ENCODE peak calls at places on chromosome 17, in ten cellular contexts. U is A549, A is gastrocnemius medialis, S is MM.1S, R is fibroblast of lung, L is testis, Y is heart right ventricle, F is cardiac muscle cell, J is AG10803, M is suprapubic skin. G is an unnamed sample.

GRCh38 chr17:57603978-57604377 is 141.1 kb downstream of the CCDC182 start:
- DNase-seq in S (peak; percentile 81), J (no peak), R (no peak), U (no peak), L (peak; percentile 42), F (no peak), M (peak; percentile 78), A (no peak), Y (no peak), G (peak; percentile 27)

GRCh38 chr17:18172528-18173278 is 10.9 kb upstream of the ALKBH5 start:
- DNase-seq in S (no peak), J (peak; percentile 38), U (no peak), A (no peak), R (no peak), F (no peak), L (no peak), M (no peak), Y (no peak), G (no peak)

GRCh38 chr17:14942511-14943185 is 322.5 kb downstream of the PMP22 start:
- DNase-seq in L (no peak), R (no peak), J (peak; percentile 40), Y (no peak), U (no peak), M (no peak), S (no peak), F (no peak), A (no peak), G (peak; percentile 97)

GRCh38 chr17:71748872-71749271 is 371.9 kb upstream of the SOX9 start:
- DNase-seq in Y (no peak), A (no peak), S (no peak), F (no peak), J (no peak), L (no peak), M (no peak), U (no peak), R (no peak), G (no peak)

GRCh38 chr17:49676276-49676868 is 1.5 kb downstream of the SPOP start:
- DNase-seq in S (peak; percentile 92), M (no peak), Y (no peak), U (no peak), L (no peak), A (no peak), J (peak; percentile 57), R (peak; percentile 32), F (peak; percentile 48), G (no peak)

GRCh38 chr17:72118588-72119279 is 2.1 kb upstream of the SOX9 start:
- DNase-seq in S (peak; percentile 38), A (peak; percentile 60), L (peak; percentile 91), Y (peak; percentile 36), R (peak; percentile 84), J (peak; percentile 80), U (peak; percentile 79), M (peak; percentile 83), F (peak; percentile 93), G (peak; percentile 90)

GRCh38 chr17:12342609-12343248 is 322.1 kb downstream of the MAP2K4 start:
- DNase-seq in J (no peak), M (no peak), R (no peak), A (no peak), Y (no peak), L (no peak), S (no peak), F (peak; percentile 2), U (peak; percentile 22), G (peak; percentile 5)

GRCh38 chr17:385195-385835 is 32.7 kb upstream of the RPH3AL start:
- DNase-seq in L (no peak), M (no peak), S (no peak), A (no peak), Y (peak; percentile 83), F (peak; percentile 28), J (no peak), U (peak; percentile 53), R (peak; percentile 19), G (peak; percentile 10)

GRCh38 chr17:56659622-56660021 is 66.1 kb downstream of the NOG start:
- DNase-seq in R (no peak), Y (no peak), U (no peak), A (no peak), M (no peak), L (no peak), J (no peak), S (no peak), F (no peak), G (no peak)

GRCh38 chr17:252456-252855 is 71.0 kb upstream of the DOC2B start:
- DNase-seq in A (no peak), M (peak; percentile 52), U (no peak), F (no peak), S (no peak), R (no peak), Y (no peak), L (no peak), J (no peak), G (no peak)

GRCh38 chr17:19897901-19898300 is 30.2 kb upstream of the ULK2 start:
- DNase-seq in A (no peak), R (peak; percentile 57), S (no peak), M (no peak), L (no peak), Y (no peak), J (peak; percentile 88), F (peak; percentile 20), U (no peak), G (peak; percentile 56)

GRCh38 chr17:41848788-41849187 is 11.2 kb downstream of the KLHL10 start:
- DNase-seq in A (no peak), F (no peak), L (no peak), R (no peak), J (no peak), Y (no peak), M (no peak), U (no peak), S (no peak), G (no peak)

GRCh38 chr17:17724991-17725852 is 44.0 kb downstream of the RAI1 start:
- DNase-seq in L (no peak), R (no peak), F (no peak), J (no peak), S (no peak), M (no peak), Y (no peak), A (no peak), U (no peak), G (no peak)

DNA sequence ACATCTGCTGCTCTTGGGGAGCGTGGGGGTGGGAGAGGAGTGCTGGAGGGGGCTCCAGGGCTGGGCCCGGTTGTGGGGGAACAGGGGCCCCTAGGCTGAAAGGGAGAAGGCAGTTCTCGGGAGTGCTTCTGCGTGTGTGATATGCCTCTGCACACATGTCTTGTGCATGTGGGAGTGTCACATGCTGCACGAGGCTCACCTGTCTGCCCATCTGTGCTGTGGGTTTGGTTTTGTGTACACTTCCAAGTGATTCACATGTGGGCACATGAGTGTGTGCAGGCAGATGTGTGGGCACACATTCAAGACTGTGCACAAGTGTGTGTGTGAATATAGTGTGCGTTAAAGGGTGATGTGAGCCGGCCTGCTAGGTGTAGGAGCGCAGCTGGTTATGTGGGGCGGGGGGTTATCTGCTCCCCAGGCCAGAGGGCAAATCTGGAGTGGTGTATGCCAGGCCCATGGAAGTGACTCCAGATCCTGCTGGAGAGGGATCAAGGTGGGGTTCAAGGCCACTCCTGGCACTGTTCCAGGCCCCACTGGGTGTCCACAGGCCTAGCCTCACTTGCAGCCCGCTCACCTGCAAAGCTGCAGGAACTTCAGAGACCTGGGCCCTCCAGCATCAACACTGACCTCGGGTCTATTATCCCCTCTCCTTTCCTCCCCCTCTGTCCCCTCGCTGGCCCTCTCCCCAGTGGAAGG is 3.8 kb upstream of the BAHCC1 start:
- DNase-seq in R (no peak), A (peak; percentile 34), U (no peak), L (no peak), Y (peak; percentile 29), J (no peak), M (no peak), F (no peak), S (no peak), G (no peak)
- H3K4me3 ChIP-seq in R (no peak overlapping the region), A (peak overlapping the region; percentile 82), U (no peak overlapping the region), L (no peak overlapping the region), Y (peak overlapping the region; percentile 72), J (peak overlapping the region; percentile 65), M (peak overlapping the region; percentile 86), F (peak overlapping the region; percentile 85), S (no peak overlapping the region), G (no peak overlapping the region)

DNA sequence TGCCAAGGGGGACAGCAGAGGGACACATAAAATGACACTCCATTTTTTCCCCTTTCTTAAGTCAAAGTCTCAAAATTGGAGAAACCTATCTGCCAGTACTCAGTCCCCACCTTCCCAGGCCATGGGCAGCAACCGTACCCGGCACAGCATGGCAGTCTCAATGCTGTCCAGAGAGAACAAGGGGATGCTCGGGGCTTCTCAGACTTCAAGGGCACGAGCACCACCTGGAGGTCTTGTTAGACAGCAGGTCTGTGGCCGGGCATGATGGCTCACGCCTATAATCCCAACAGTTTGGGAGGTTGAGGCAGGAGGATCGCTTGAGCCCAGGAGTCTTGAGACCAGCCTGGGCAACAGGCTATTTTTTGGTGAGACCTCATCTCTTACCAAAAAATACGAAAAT is 3.2 kb downstream of the DNAH17 start:
- DNase-seq in A (no peak), F (no peak), L (no peak), S (no peak), U (no peak), R (no peak), Y (no peak), M (no peak), J (no peak), G (peak; percentile 14)
- TF ChIP-seq CTCF in A (no peak), F (no peak), L (no peak), S (no peak), U (no peak), R (no peak), Y (no peak), M (no peak), J (no peak), G (no peak)

DNA sequence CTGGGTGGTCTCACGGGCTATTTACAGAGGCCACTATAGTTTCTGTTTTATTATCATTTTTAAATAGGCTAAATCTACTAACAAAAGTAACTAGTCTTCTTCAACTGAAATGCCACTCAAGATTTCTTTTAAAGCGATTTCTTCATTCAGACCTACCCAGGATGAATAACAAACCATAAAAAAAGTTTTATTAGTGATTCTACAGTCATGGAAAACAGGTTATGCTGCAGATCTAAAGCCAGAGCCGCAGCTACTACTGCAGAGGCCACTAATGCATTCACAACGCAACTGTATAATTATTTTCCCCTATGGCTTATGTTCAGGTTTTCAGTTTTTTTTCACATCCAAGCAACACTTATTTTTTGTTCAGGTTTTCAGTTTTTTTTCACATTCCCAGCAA is 136.2 kb upstream of the AXIN2 start:
- DNase-seq in U (no peak), J (no peak), S (no peak), L (no peak), M (no peak), Y (no peak), F (no peak), R (peak; percentile 9), A (no peak), G (no peak)
- H3K4me3 ChIP-seq in U (no peak overlapping the region), J (no peak overlapping the region), S (no peak overlapping the region), L (no peak overlapping the region), M (no peak overlapping the region), Y (no peak overlapping the region), F (no peak overlapping the region), R (no peak overlapping the region), A (no peak overlapping the region), G (no peak overlapping the region)

DNA sequence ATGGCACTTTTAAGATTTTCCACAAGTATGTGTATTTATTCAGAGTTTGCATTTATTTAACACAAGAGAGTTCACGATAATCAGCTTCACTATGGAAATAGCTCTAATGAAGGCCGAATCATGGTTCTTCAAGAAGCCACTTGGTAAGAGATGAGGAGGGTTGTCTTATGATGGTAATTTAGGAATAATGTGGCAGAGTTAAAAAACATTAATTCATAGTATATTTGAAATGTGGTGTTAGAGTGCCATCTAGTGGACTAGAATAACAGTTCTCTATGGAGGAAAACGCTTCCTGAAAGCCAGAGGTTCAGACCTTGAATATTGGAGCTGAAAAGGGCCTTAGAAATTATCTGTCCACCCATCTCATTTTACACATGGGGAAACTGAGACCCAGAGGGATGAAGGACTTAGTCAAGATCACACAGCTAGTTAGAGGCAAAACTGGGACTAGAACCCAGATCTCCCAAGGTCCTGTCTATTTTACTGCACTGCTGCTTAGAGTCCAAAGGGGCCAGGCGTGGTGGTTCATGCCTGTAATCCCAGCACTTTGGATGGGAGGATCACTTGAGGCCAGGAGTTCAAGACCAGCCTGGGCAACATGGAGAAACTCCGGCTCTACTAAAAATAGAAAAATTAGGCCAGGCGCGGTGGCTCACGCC is 33.8 kb upstream of the KPNB1 start:
- DNase-seq in J (peak; percentile 50), R (peak; percentile 28), F (peak; percentile 70), M (no peak), A (no peak), S (peak; percentile 52), L (no peak), Y (no peak), U (peak; percentile 41), G (peak; percentile 54)
- TF ChIP-seq CTCF in J (peak; percentile 69), R (peak; percentile 28), F (peak; percentile 55), M (peak; percentile 59), A (peak; percentile 75), S (peak; percentile 70), L (peak; percentile 70), Y (peak; percentile 89), U (peak; percentile 96), G (peak; percentile 52)

G was measured in epithelial cell of esophagus.